ENCODE peak calls at places on chromosomes 5 and 9, in eight cellular contexts. One of them, this sample, is unnamed.

GRCh38 chr9:134455951-134456739 is 129.9 kb downstream of the RXRA start:
- DNase-seq in EL: peak
- DNase-seq in mucosa of descending colon: peak
- DNase-seq in ELF-1: peak
- DNase-seq in IMR-90: peak
- DNase-seq in LHCN-M2: peak
- DNase-seq in stomach: peak
- DNase-seq in effector CD4-positive, alpha-beta T cell: peak
- DNase-seq in this sample: no peak

GRCh38 chr9:33137271-33137670 is 29.9 kb downstream of the B4GALT1 start:
- DNase-seq in effector CD4-positive, alpha-beta T cell: no peak
- DNase-seq in LHCN-M2: no peak
- DNase-seq in IMR-90: no peak
- DNase-seq in stomach: no peak
- DNase-seq in EL: no peak
- DNase-seq in ELF-1: no peak
- DNase-seq in mucosa of descending colon: no peak
- DNase-seq in this sample: peak

GRCh38 chr9:36924071-36924470 is 110.0 kb downstream of the PAX5 start:
- DNase-seq in EL: peak
- DNase-seq in IMR-90: peak
- DNase-seq in stomach: no peak
- DNase-seq in LHCN-M2: peak
- DNase-seq in ELF-1: no peak
- DNase-seq in mucosa of descending colon: no peak
- DNase-seq in effector CD4-positive, alpha-beta T cell: no peak
- DNase-seq in this sample: no peak

GRCh38 chr9:116589392-116590354 is 97.4 kb upstream of the TRIM32 start:
- DNase-seq in EL: peak
- DNase-seq in effector CD4-positive, alpha-beta T cell: no peak
- DNase-seq in LHCN-M2: peak
- DNase-seq in mucosa of descending colon: no peak
- DNase-seq in stomach: no peak
- DNase-seq in IMR-90: peak
- DNase-seq in ELF-1: peak
- DNase-seq in this sample: peak

GRCh38 chr5:134125195-134126015 is 10.9 kb downstream of the TCF7 start:
- DNase-seq in stomach: peak
- DNase-seq in IMR-90: peak
- DNase-seq in EL: peak
- DNase-seq in mucosa of descending colon: no peak
- DNase-seq in effector CD4-positive, alpha-beta T cell: no peak
- DNase-seq in ELF-1: no peak
- DNase-seq in LHCN-M2: peak
- DNase-seq in this sample: no peak

GRCh38 chr9:17134843-17135577 is at the start of gene CNTLN:
- DNase-seq in IMR-90: peak
- DNase-seq in ELF-1: peak
- DNase-seq in mucosa of descending colon: peak
- DNase-seq in EL: peak
- DNase-seq in stomach: peak
- DNase-seq in effector CD4-positive, alpha-beta T cell: no peak
- DNase-seq in LHCN-M2: peak
- DNase-seq in this sample: peak

GRCh38 chr5:98498028-98498427 is 275.4 kb upstream of the RGMB start:
- DNase-seq in LHCN-M2: peak
- DNase-seq in stomach: no peak
- DNase-seq in mucosa of descending colon: no peak
- DNase-seq in ELF-1: no peak
- DNase-seq in IMR-90: no peak
- DNase-seq in EL: no peak
- DNase-seq in effector CD4-positive, alpha-beta T cell: no peak
- DNase-seq in this sample: no peak

GRCh38 chr9:114894801-114895433 is 35.5 kb downstream of the TNFSF8 start:
- DNase-seq in ELF-1: peak
- DNase-seq in IMR-90: peak
- DNase-seq in LHCN-M2: peak
- DNase-seq in effector CD4-positive, alpha-beta T cell: no peak
- DNase-seq in EL: peak
- DNase-seq in stomach: no peak
- DNase-seq in mucosa of descending colon: no peak
- DNase-seq in this sample: no peak

GRCh38 chr5:76642390-76643040 is 19.3 kb upstream of the F2RL2 start:
- DNase-seq in IMR-90: peak
- DNase-seq in ELF-1: no peak
- DNase-seq in LHCN-M2: no peak
- DNase-seq in effector CD4-positive, alpha-beta T cell: no peak
- DNase-seq in EL: peak
- DNase-seq in mucosa of descending colon: no peak
- DNase-seq in stomach: no peak
- DNase-seq in this sample: no peak

GRCh38 chr9:72203205-72203803 is 54.1 kb downstream of the GDA start:
- DNase-seq in LHCN-M2: peak
- DNase-seq in mucosa of descending colon: no peak
- DNase-seq in stomach: no peak
- DNase-seq in effector CD4-positive, alpha-beta T cell: no peak
- DNase-seq in IMR-90: peak
- DNase-seq in ELF-1: peak
- DNase-seq in EL: peak
- DNase-seq in this sample: peak

GRCh38 chr9:109908459-109909390 is 128.7 kb downstream of the PALM2AKAP2 start:
- DNase-seq in effector CD4-positive, alpha-beta T cell: no peak
- DNase-seq in LHCN-M2: no peak
- DNase-seq in IMR-90: peak
- DNase-seq in mucosa of descending colon: no peak
- DNase-seq in stomach: no peak
- DNase-seq in ELF-1: no peak
- DNase-seq in EL: peak
- DNase-seq in this sample: no peak

GRCh38 chr9:101354765-101355708 is 29.8 kb downstream of the BAAT start:
- DNase-seq in effector CD4-positive, alpha-beta T cell: no peak
- DNase-seq in LHCN-M2: no peak
- DNase-seq in EL: no peak
- DNase-seq in ELF-1: no peak
- DNase-seq in IMR-90: no peak
- DNase-seq in stomach: no peak
- DNase-seq in mucosa of descending colon: no peak
- DNase-seq in this sample: no peak

GRCh38 chr9:86614871-86615849 is 260.9 kb upstream of the TUT7 start:
- DNase-seq in effector CD4-positive, alpha-beta T cell: no peak
- DNase-seq in ELF-1: peak
- DNase-seq in IMR-90: peak
- DNase-seq in EL: peak
- DNase-seq in LHCN-M2: peak
- DNase-seq in stomach: no peak
- DNase-seq in mucosa of descending colon: no peak
- DNase-seq in this sample: peak

GRCh38 chr5:151205411-151205810 is 18.5 kb downstream of the CCDC69 start:
- DNase-seq in stomach: no peak
- DNase-seq in IMR-90: no peak
- DNase-seq in ELF-1: peak
- DNase-seq in mucosa of descending colon: no peak
- DNase-seq in LHCN-M2: no peak
- DNase-seq in EL: no peak
- DNase-seq in effector CD4-positive, alpha-beta T cell: no peak
- DNase-seq in this sample: no peak

GRCh38 chr5:60668715-60669304 is 31.2 kb downstream of the DEPDC1B start:
- DNase-seq in EL: peak
- DNase-seq in stomach: no peak
- DNase-seq in mucosa of descending colon: no peak
- DNase-seq in LHCN-M2: peak
- DNase-seq in effector CD4-positive, alpha-beta T cell: no peak
- DNase-seq in IMR-90: peak
- DNase-seq in ELF-1: no peak
- DNase-seq in this sample: no peak

GRCh38 chr5:172530835-172531703 is 76.7 kb upstream of the SH3PXD2B start:
- DNase-seq in IMR-90: no peak
- DNase-seq in LHCN-M2: no peak
- DNase-seq in EL: no peak
- DNase-seq in mucosa of descending colon: no peak
- DNase-seq in effector CD4-positive, alpha-beta T cell: no peak
- DNase-seq in ELF-1: no peak
- DNase-seq in stomach: no peak
- DNase-seq in this sample: no peak

GRCh38 chr5:43007911-43008368 is 32.2 kb downstream of the ANXA2R start:
- DNase-seq in stomach: peak
- DNase-seq in ELF-1: peak
- DNase-seq in LHCN-M2: peak
- DNase-seq in IMR-90: peak
- DNase-seq in effector CD4-positive, alpha-beta T cell: peak
- DNase-seq in EL: peak
- DNase-seq in mucosa of descending colon: peak
- DNase-seq in this sample: peak

GRCh38 chr5:42268630-42269029 is 154.6 kb upstream of the GHR start:
- DNase-seq in EL: peak
- DNase-seq in LHCN-M2: peak
- DNase-seq in IMR-90: peak
- DNase-seq in stomach: no peak
- DNase-seq in ELF-1: no peak
- DNase-seq in mucosa of descending colon: no peak
- DNase-seq in effector CD4-positive, alpha-beta T cell: no peak
- DNase-seq in this sample: no peak

GRCh38 chr9:112081918-112082729 is 93.0 kb downstream of the SUSD1 start:
- DNase-seq in mucosa of descending colon: no peak
- DNase-seq in LHCN-M2: no peak
- DNase-seq in IMR-90: no peak
- DNase-seq in EL: no peak
- DNase-seq in effector CD4-positive, alpha-beta T cell: no peak
- DNase-seq in stomach: no peak
- DNase-seq in ELF-1: no peak
- DNase-seq in this sample: no peak

This sample was measured in H7.